ENCODE peak calls at places on chromosomes 1 and 21, in four cellular contexts. One of them, this sample, is unnamed.

GRCh38 chr1:47436304-47436978 is 1.4 kb upstream of the FOXD2 start:
- DNase-seq in GM10248: peak
- DNase-seq in NB4: peak
- DNase-seq in KBM-7: peak
- DNase-seq in this sample: peak

GRCh38 chr1:10020086-10020485 is 12.7 kb upstream of the UBE4B start:
- DNase-seq in GM10248: no peak
- DNase-seq in NB4: no peak
- DNase-seq in KBM-7: no peak
- DNase-seq in this sample: no peak

GRCh38 chr1:228291906-228292608 is 84.2 kb downstream of the OBSCN start:
- DNase-seq in GM10248: no peak
- DNase-seq in NB4: no peak
- DNase-seq in KBM-7: no peak
- DNase-seq in this sample: no peak

GRCh38 chr1:89736937-89737733 is 83.7 kb upstream of the LRRC8D start:
- DNase-seq in GM10248: no peak
- DNase-seq in NB4: no peak
- DNase-seq in KBM-7: no peak
- DNase-seq in this sample: no peak

GRCh38 chr1:211340622-211341487 is 14.2 kb downstream of the TRAF5 start:
- DNase-seq in GM10248: no peak
- DNase-seq in NB4: no peak
- DNase-seq in KBM-7: no peak
- DNase-seq in this sample: no peak

GRCh38 chr21:15207231-15207630 is 142.4 kb upstream of the NRIP1 start:
- DNase-seq in GM10248: no peak
- DNase-seq in NB4: no peak
- DNase-seq in KBM-7: no peak
- DNase-seq in this sample: no peak

GRCh38 chr1:46492871-46493270 is 3.2 kb downstream of the DMBX1 start:
- DNase-seq in GM10248: no peak
- DNase-seq in NB4: no peak
- DNase-seq in KBM-7: no peak
- DNase-seq in this sample: no peak

GRCh38 chr21:33894736-33895288 is 20.8 kb downstream of the ATP5PO start:
- DNase-seq in GM10248: peak
- DNase-seq in NB4: peak
- DNase-seq in KBM-7: peak
- DNase-seq in this sample: peak

GRCh38 chr1:44808063-44808937 is at the start of gene BTBD19:
- DNase-seq in GM10248: peak
- DNase-seq in NB4: no peak
- DNase-seq in KBM-7: peak
- DNase-seq in this sample: no peak

GRCh38 chr1:11648732-11649158 is 5.5 kb downstream of the FBXO2 start:
- DNase-seq in GM10248: no peak
- DNase-seq in NB4: no peak
- DNase-seq in KBM-7: no peak
- DNase-seq in this sample: no peak

GRCh38 chr1:64038965-64039926 is 164.2 kb upstream of the UBE2U start:
- DNase-seq in GM10248: no peak
- DNase-seq in NB4: no peak
- DNase-seq in KBM-7: no peak
- DNase-seq in this sample: no peak

GRCh38 chr1:11653101-11653601 is 1.1 kb downstream of the FBXO2 start:
- DNase-seq in GM10248: no peak
- DNase-seq in NB4: no peak
- DNase-seq in KBM-7: no peak
- DNase-seq in this sample: no peak

GRCh38 chr1:46767649-46768282 is 31.1 kb upstream of the CYP4B1 start:
- DNase-seq in GM10248: no peak
- DNase-seq in NB4: no peak
- DNase-seq in KBM-7: no peak
- DNase-seq in this sample: no peak

GRCh38 chr21:45202344-45202743 is 85.4 kb downstream of the POFUT2 start:
- DNase-seq in GM10248: no peak
- DNase-seq in NB4: no peak
- DNase-seq in KBM-7: no peak
- DNase-seq in this sample: no peak

GRCh38 chr1:183881387-183882084 is 76.6 kb downstream of the RGL1 start:
- DNase-seq in GM10248: no peak
- DNase-seq in NB4: no peak
- DNase-seq in KBM-7: no peak
- DNase-seq in this sample: no peak

GRCh38 chr1:243179714-243180113 is 75.4 kb downstream of the CEP170 start:
- DNase-seq in GM10248: no peak
- DNase-seq in NB4: no peak
- DNase-seq in KBM-7: no peak
- DNase-seq in this sample: no peak

GRCh38 chr21:34260598-34260997 is 103.2 kb upstream of the KCNE2 start:
- DNase-seq in GM10248: no peak
- DNase-seq in NB4: no peak
- DNase-seq in KBM-7: no peak
- DNase-seq in this sample: no peak

GRCh38 chr1:240031414-240031813 is 60.3 kb upstream of the FMN2 start:
- DNase-seq in GM10248: no peak
- DNase-seq in NB4: no peak
- DNase-seq in KBM-7: no peak
- DNase-seq in this sample: no peak

GRCh38 chr1:22689505-22689904 is 21.1 kb upstream of the EPHB2 start:
- DNase-seq in GM10248: no peak
- DNase-seq in NB4: no peak
- DNase-seq in KBM-7: no peak
- DNase-seq in this sample: no peak

GRCh38 chr21:20822559-20823133 is 175.6 kb upstream of the NCAM2 start:
- DNase-seq in GM10248: no peak
- DNase-seq in NB4: no peak
- DNase-seq in KBM-7: no peak
- DNase-seq in this sample: no peak

GRCh38 chr1:234781241-234782056 is 171.5 kb upstream of the IRF2BP2 start:
- DNase-seq in GM10248: no peak
- DNase-seq in NB4: peak
- DNase-seq in KBM-7: no peak
- DNase-seq in this sample: no peak

GRCh38 chr1:36964830-36965229 is 69.5 kb downstream of the GRIK3 start:
- DNase-seq in GM10248: no peak
- DNase-seq in NB4: no peak
- DNase-seq in KBM-7: no peak
- DNase-seq in this sample: no peak

GRCh38 chr1:179369751-179370341 is 4.1 kb downstream of the AXDND1 start:
- DNase-seq in GM10248: peak
- DNase-seq in NB4: peak
- DNase-seq in KBM-7: peak
- DNase-seq in this sample: peak

GRCh38 chr1:233229291-233229690 is 66.2 kb downstream of the PCNX2 start:
- DNase-seq in GM10248: no peak
- DNase-seq in NB4: peak
- DNase-seq in KBM-7: no peak
- DNase-seq in this sample: no peak

GRCh38 chr1:1092890-1093609 is 18.9 kb upstream of the RNF223 start:
- DNase-seq in GM10248: no peak
- DNase-seq in NB4: no peak
- DNase-seq in KBM-7: no peak
- DNase-seq in this sample: peak

GRCh38 chr1:215523128-215523861 is 43.8 kb upstream of the KCTD3 start:
- DNase-seq in GM10248: no peak
- DNase-seq in NB4: no peak
- DNase-seq in KBM-7: no peak
- DNase-seq in this sample: no peak

GRCh38 chr1:13945856-13946255 is 245.9 kb downstream of the PRDM2 start:
- DNase-seq in GM10248: no peak
- DNase-seq in NB4: no peak
- DNase-seq in KBM-7: no peak
- DNase-seq in this sample: no peak

This sample was measured in NAMALWA.